ENCODE peak calls at places on chromosomes 7 and 10, in ten cellular contexts. J is NCI-H510A treated with DMSO at 0.1 percent for 48 hours; X is naive thymus-derived CD8-positive, alpha-beta T cell; I is AG09309; C is iPS-NIHi11; E is epithelial cell of esophagus; K is endodermal cell; Y is CD8-positive, alpha-beta T cell; H is MCF 10A; P is RPMI8226. F is an unnamed sample.
A peak's percentile ranks its signal among the peaks of the same experiment; 100 is the strongest.

GRCh38 chr10:116848032-116848911 is 1.0 kb upstream of the ENO4 start:
- DNase-seq in J (no peak), X (no peak), I (no peak), C (no peak), E (peak; percentile 12), K (no peak), Y (no peak), H (peak; percentile 12), P (peak; percentile 12), F (no peak)

GRCh38 chr10:112907893-112908292 is 42.2 kb upstream of the TCF7L2 start:
- DNase-seq in J (no peak), X (no peak), I (no peak), C (no peak), E (peak; percentile 16), K (no peak), Y (no peak), H (no peak), P (no peak), F (no peak)

GRCh38 chr10:51629969-51630617 is 69.3 kb downstream of the CSTF2T start:
- DNase-seq in J (no peak), X (no peak), I (no peak), C (no peak), E (no peak), K (no peak), Y (no peak), H (no peak), P (no peak), F (no peak)

GRCh38 chr7:73602721-73603651 is 21.3 kb downstream of the MLXIPL start:
- DNase-seq in J (no peak), X (no peak), I (no peak), C (peak; percentile 64), E (peak; percentile 36), K (no peak), Y (no peak), H (no peak), P (no peak), F (no peak)

GRCh38 chr7:103640031-103640779 is 194.2 kb upstream of the SLC26A5 start:
- DNase-seq in J (no peak), X (no peak), I (peak; percentile 7), C (no peak), E (peak; percentile 60), K (no peak), Y (no peak), H (no peak), P (no peak), F (no peak)

GRCh38 chr7:123682690-123683089 is 27.0 kb downstream of the LMOD2 start:
- DNase-seq in J (peak; percentile 59), X (no peak), I (peak; percentile 52), C (peak; percentile 30), E (peak; percentile 56), K (no peak), Y (no peak), H (peak; percentile 58), P (peak; percentile 49), F (no peak)

GRCh38 chr10:73478636-73479035 is 17.2 kb downstream of the PPP3CB start:
- DNase-seq in J (no peak), X (no peak), I (no peak), C (no peak), E (no peak), K (no peak), Y (no peak), H (no peak), P (no peak), F (no peak)

GRCh38 chr10:80498039-80498832 is 39.5 kb upstream of the SH2D4B start:
- DNase-seq in J (no peak), X (no peak), I (no peak), C (no peak), E (no peak), K (no peak), Y (no peak), H (no peak), P (no peak), F (no peak)

GRCh38 chr10:60236869-60237524 is 152.7 kb downstream of the ANK3 start:
- DNase-seq in J (no peak), X (peak; percentile 64), I (peak; percentile 64), C (no peak), E (peak; percentile 7), K (no peak), Y (no peak), H (no peak), P (peak; percentile 91), F (no peak)

GRCh38 chr7:112669306-112669705 is 120.9 kb downstream of the TMEM168 start:
- DNase-seq in J (no peak), X (no peak), I (no peak), C (no peak), E (peak; percentile 46), K (no peak), Y (no peak), H (no peak), P (no peak), F (no peak)

GRCh38 chr10:4740471-4740870 is 85.5 kb upstream of the AKR1E2 start:
- DNase-seq in J (no peak), X (no peak), I (no peak), C (peak; percentile 26), E (no peak), K (no peak), Y (no peak), H (no peak), P (no peak), F (no peak)

GRCh38 chr10:5571826-5572225 is 47.1 kb downstream of the CALML3 start:
- DNase-seq in J (no peak), X (no peak), I (no peak), C (no peak), E (no peak), K (no peak), Y (no peak), H (no peak), P (no peak), F (no peak)

GRCh38 chr7:43112088-43112940 is at the start of gene HECW1:
- DNase-seq in J (no peak), X (no peak), I (no peak), C (peak; percentile 68), E (no peak), K (peak; percentile 79), Y (no peak), H (no peak), P (no peak), F (no peak)

GRCh38 chr10:43384252-43385221 is 13.1 kb downstream of the FXYD4 start:
- DNase-seq in J (no peak), X (no peak), I (no peak), C (no peak), E (no peak), K (no peak), Y (no peak), H (no peak), P (no peak), F (no peak)

GRCh38 chr7:128172151-128172550 is 68.9 kb upstream of the LEP start:
- DNase-seq in J (peak; percentile 19), X (no peak), I (no peak), C (no peak), E (no peak), K (peak; percentile 47), Y (no peak), H (no peak), P (peak; percentile 46), F (no peak)

GRCh38 chr7:74561898-74562613 is 95.5 kb upstream of the GTF2I start:
- DNase-seq in J (no peak), X (no peak), I (no peak), C (no peak), E (no peak), K (no peak), Y (no peak), H (peak; percentile 40), P (no peak), F (no peak)

GRCh38 chr10:78438907-78439809 is 405.5 kb downstream of the RPS24 start:
- DNase-seq in J (no peak), X (no peak), I (no peak), C (no peak), E (no peak), K (no peak), Y (no peak), H (no peak), P (no peak), F (no peak)

GRCh38 chr10:130021373-130021950 is 57.4 kb upstream of the EBF3 start:
- DNase-seq in J (no peak), X (no peak), I (peak; percentile 88), C (no peak), E (no peak), K (no peak), Y (no peak), H (peak; percentile 76), P (no peak), F (no peak)

GRCh38 chr7:99504281-99504602 is 220 bp upstream of the ZKSCAN5 start:
- DNase-seq in J (no peak), X (no peak), I (no peak), C (peak; percentile 96), E (no peak), K (peak; percentile 100), Y (no peak), H (no peak), P (no peak), F (no peak)

GRCh38 chr7:92621026-92621540 is 30.9 kb upstream of the FAM133B start:
- DNase-seq in J (peak; percentile 62), X (peak; percentile 87), I (peak; percentile 91), C (peak; percentile 39), E (peak; percentile 91), K (peak; percentile 71), Y (peak; percentile 53), H (peak; percentile 81), P (peak; percentile 89), F (no peak)

GRCh38 chr10:25805986-25806385 is 128.0 kb upstream of the MYO3A start:
- DNase-seq in J (no peak), X (no peak), I (no peak), C (no peak), E (no peak), K (no peak), Y (no peak), H (no peak), P (no peak), F (no peak)

GRCh38 chr7:112448891-112449290 is 1.4 kb upstream of the IFRD1 start:
- DNase-seq in J (no peak), X (no peak), I (no peak), C (no peak), E (peak; percentile 74), K (no peak), Y (no peak), H (no peak), P (no peak), F (no peak)

GRCh38 chr7:106153891-106154449 is 41.9 kb upstream of the SYPL1 start:
- DNase-seq in J (peak; percentile 56), X (peak; percentile 85), I (peak; percentile 44), C (peak; percentile 87), E (peak; percentile 86), K (peak; percentile 95), Y (peak; percentile 45), H (peak; percentile 86), P (peak; percentile 86), F (peak; percentile 71)

GRCh38 chr10:75606203-75606779 is 174.9 kb downstream of the LRMDA start:
- DNase-seq in J (no peak), X (no peak), I (no peak), C (no peak), E (no peak), K (no peak), Y (no peak), H (no peak), P (no peak), F (no peak)

GRCh38 chr7:38198356-38198755 is 20.3 kb downstream of the STARD3NL start:
- DNase-seq in J (no peak), X (no peak), I (no peak), C (no peak), E (no peak), K (no peak), Y (no peak), H (no peak), P (no peak), F (no peak)

GRCh38 chr7:136138991-136139390 is 161.8 kb upstream of the MTPN start:
- DNase-seq in J (no peak), X (no peak), I (no peak), C (no peak), E (no peak), K (no peak), Y (no peak), H (no peak), P (no peak), F (no peak)

F was measured in caudate nucleus.